ENCODE peak calls at places on chromosomes 1 and 21, in four cellular contexts. K is K562, O is HepG2, V is GM12878. M is an unnamed sample.

GRCh38 chr1:214422137-214422671 is 129.2 kb downstream of the PTPN14 start:
- DNase-seq in K (no peak), O (no peak), V (no peak), M (no peak)

GRCh38 chr1:151989131-151989868 is 4.4 kb downstream of the S100A10 start:
- DNase-seq in K (no peak), O (no peak), V (no peak), M (peak; percentile 84)

GRCh38 chr1:15848929-15849774 is 1.6 kb downstream of the SPEN start:
- DNase-seq in K (peak; percentile 65), O (peak; percentile 88), V (no peak), M (peak; percentile 86)

GRCh38 chr1:55402676-55403464 is 187.7 kb upstream of the USP24 start:
- DNase-seq in K (no peak), O (no peak), V (no peak), M (no peak)

GRCh38 chr1:57916034-57916433 is 492.2 kb upstream of the DAB1 start:
- DNase-seq in K (no peak), O (no peak), V (no peak), M (no peak)

GRCh38 chr1:227317541-227318002 is 720 bp downstream of the CDC42BPA start:
- DNase-seq in K (peak; percentile 68), O (peak; percentile 44), V (no peak), M (peak; percentile 74)

GRCh38 chr1:233673146-233673946 is 59.4 kb downstream of the KCNK1 start:
- DNase-seq in K (no peak), O (no peak), V (peak; percentile 41), M (peak; percentile 38)

GRCh38 chr1:59541161-59541560 is 244.3 kb downstream of the FGGY start:
- DNase-seq in K (no peak), O (no peak), V (no peak), M (no peak)

GRCh38 chr1:223031690-223032601 is 111.1 kb downstream of the TLR5 start:
- DNase-seq in K (no peak), O (no peak), V (no peak), M (no peak)

GRCh38 chr1:115642168-115643072 is 650 bp downstream of the VANGL1 start:
- DNase-seq in K (peak; percentile 72), O (peak; percentile 35), V (peak; percentile 28), M (peak; percentile 48)

GRCh38 chr1:21663951-21664805 is 5.0 kb downstream of the RAP1GAP start:
- DNase-seq in K (peak; percentile 53), O (no peak), V (no peak), M (no peak)

GRCh38 chr1:63557365-63557987 is 34.2 kb downstream of the EFCAB7 start:
- DNase-seq in K (peak; percentile 11), O (peak; percentile 24), V (no peak), M (no peak)

GRCh38 chr1:47650205-47650604 is 212.4 kb downstream of the FOXD2 start:
- DNase-seq in K (no peak), O (no peak), V (no peak), M (peak; percentile 71)

GRCh38 chr1:223405507-223405906 is 12.3 kb downstream of the CCDC185 start:
- DNase-seq in K (no peak), O (no peak), V (no peak), M (no peak)

GRCh38 chr21:44701541-44701940 is 4.6 kb downstream of the KRTAP10-12 start:
- DNase-seq in K (no peak), O (no peak), V (no peak), M (no peak)

GRCh38 chr1:240309804-240310203 is 218.1 kb downstream of the FMN2 start:
- DNase-seq in K (no peak), O (no peak), V (no peak), M (peak; percentile 28)

GRCh38 chr1:32068891-32069590 is 3.7 kb upstream of the TMEM39B start:
- DNase-seq in K (no peak), O (no peak), V (no peak), M (no peak)

GRCh38 chr1:209749660-209750059 is 6.2 kb upstream of the TRAF3IP3 start:
- DNase-seq in K (no peak), O (no peak), V (no peak), M (no peak)

DNA sequence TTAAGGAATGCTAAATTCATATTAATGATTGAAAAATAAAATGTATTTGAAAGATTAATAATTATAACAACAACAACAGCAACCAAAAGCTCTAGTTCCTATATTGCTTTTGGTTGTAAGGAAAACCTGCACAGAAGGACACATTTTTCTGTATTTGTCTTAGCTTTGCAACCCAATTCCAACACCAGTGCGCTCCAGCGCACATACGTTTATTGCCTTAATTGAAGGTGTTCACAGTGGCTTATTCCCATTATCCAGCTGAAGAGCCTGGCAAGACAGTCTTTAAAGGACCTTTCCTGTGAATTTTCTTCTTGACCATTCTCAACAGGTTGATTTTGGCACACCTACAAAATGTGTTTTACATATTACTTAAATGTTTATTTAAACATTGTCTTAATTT is 107.6 kb downstream of the PLPPR5 start:
- DNase-seq in K (no peak), O (no peak), V (no peak), M (no peak)
- TF ChIP-seq JUNB in K (no peak), O (no peak), V (no peak), M (no peak)

GRCh38 chr1:91201174-91201573 is 179.3 kb upstream of the ZNF644 start:
- DNase-seq in K (no peak), O (no peak), V (no peak), M (no peak)

GRCh38 chr1:91199988-91200387 is 178.2 kb upstream of the ZNF644 start:
- DNase-seq in K (no peak), O (no peak), V (no peak), M (no peak)

DNA sequence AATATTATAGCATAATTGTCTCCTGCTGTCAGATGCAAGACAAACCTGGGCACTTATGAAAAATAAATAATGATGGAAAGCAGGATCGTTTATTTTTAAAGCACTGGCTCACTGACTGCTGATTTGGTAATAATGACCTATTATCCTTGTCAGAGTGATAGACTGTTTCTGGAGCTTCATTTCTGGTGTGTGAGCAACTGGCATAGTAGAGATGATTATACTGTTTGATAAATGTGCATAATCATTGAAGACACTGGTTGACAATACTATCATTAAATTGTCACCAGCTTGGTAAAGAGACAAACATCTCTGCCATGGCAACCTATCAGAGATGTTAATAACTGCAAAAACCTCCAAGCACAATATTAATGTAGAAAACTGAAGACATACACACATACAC is 179.9 kb upstream of the ZNF644 start:
- DNase-seq in K (no peak), O (no peak), V (no peak), M (no peak)
- TF ChIP-seq REST in K (no peak), O (no peak), V (no peak), M (no peak)

GRCh38 chr1:84957956-84958355 is 39.0 kb downstream of the MCOLN2 start:
- DNase-seq in K (no peak), O (no peak), V (no peak), M (no peak)

GRCh38 chr1:84961316-84961715 is 35.6 kb downstream of the MCOLN2 start:
- DNase-seq in K (no peak), O (no peak), V (no peak), M (no peak)

GRCh38 chr1:84960371-84960770 is 36.5 kb downstream of the MCOLN2 start:
- DNase-seq in K (no peak), O (peak; percentile 38), V (no peak), M (no peak)

GRCh38 chr1:84956655-84957054 is 40.3 kb downstream of the MCOLN2 start:
- DNase-seq in K (no peak), O (no peak), V (no peak), M (no peak)

DNA sequence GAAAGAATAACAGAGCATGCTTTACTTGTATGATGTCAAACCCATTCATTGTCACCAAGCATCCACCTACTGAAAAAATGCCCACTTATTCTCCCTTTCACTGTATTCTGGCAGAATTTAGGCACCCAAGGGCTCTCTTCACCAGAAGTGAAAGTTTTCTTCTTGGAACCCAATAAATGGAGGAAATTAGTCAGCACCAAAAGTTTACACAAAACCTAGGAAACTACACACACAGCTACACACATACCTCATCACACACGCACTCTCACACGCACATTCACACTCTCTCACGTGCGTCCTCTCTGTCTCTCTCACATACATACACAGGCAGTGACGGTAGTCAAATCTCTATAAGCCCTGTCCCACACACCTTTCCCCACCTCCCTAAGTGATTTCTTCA is 37.6 kb downstream of the MCOLN2 start:
- DNase-seq in K (no peak), O (no peak), V (peak; percentile 68), M (no peak)
- TF ChIP-seq RAD21 in K (no peak), O (no peak), V (peak; percentile 21), M (no peak)

DNA sequence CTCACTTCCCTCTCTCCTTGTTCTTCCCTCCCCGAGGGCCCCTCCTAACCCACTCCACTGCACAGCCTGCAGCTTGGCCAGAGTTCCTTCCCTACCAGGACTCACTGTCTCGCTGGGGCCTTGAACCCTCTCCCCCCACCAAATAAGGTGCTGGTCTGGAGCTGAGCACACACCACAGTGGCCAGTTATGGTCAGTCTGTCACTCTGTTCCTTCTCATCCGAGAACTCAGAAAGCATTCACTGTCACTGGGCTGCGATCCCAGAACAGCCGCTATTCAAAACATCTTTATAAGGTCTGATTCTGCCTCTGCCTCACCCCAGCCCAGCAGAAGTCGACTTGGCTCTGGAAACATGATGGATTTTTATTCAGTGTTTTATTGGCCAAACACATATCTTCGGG is 19.8 kb upstream of the LBR start:
- DNase-seq in K (no peak), O (no peak), V (no peak), M (no peak)
- TF ChIP-seq JUNB in K (no peak), O (no peak), V (no peak), M (no peak)

DNA sequence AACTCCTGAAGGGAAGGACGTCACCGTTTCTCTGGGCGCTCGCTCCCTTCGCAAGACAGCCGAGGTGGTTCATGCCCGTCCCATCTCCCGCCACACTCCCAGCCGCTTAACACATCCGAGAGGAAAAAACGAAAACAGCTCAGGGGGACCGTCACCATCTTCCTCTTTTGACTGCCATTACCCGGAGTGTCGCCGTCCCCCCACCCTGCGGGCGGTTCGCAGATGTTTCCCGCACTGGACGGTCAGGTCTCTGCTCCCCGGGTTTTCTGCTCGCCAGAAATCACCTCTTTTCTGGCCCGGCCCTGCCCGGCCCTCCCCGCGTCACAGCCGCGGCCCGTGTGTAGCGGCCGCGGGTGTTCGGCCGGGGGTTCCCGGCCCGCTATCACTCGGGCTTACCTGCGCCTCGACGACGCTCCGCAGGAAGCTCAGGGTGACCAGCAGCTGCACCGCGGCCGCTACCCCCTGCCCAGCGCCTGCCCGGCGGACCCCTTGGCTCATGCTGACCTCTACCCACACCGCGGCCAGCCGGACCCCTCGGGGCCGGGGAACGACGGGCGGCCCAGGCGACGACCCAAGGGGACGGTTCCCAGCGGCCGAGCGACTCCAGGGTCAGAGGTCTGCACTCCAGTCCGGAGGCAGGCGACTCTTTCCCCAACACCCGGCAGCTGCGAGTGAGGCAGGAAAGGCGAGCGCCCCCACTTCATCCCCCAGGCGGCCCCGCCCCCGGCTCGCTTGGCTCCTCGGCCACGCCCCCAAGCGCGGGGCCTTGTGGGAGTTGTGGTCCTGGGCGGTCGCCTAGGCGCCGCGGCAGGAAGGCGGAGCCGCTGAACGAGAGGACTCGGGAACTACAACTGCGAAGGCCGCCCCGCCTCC is at the start of gene ERO1B:
- DNase-seq in K (peak; percentile 97), O (peak; percentile 89), V (peak; percentile 73), M (peak; percentile 80)
- TF ChIP-seq REST in K (peak; percentile 75), O (peak; percentile 34), V (peak; percentile 19), M (no peak)

GRCh38 chr1:212607206-212607923 is 1.2 kb upstream of the ATF3 start:
- DNase-seq in K (no peak), O (no peak), V (no peak), M (no peak)

GRCh38 chr1:212607924-212608208 is 695 bp upstream of the ATF3 start:
- DNase-seq in K (no peak), O (no peak), V (no peak), M (no peak)

GRCh38 chr1:212605441-212605976 is 3.1 kb upstream of the ATF3 start:
- DNase-seq in K (no peak), O (no peak), V (no peak), M (no peak)

GRCh38 chr1:212606042-212606733 is 2.4 kb upstream of the ATF3 start:
- DNase-seq in K (no peak), O (no peak), V (no peak), M (no peak)

GRCh38 chr1:212606734-212607205 is 1.8 kb upstream of the ATF3 start:
- DNase-seq in K (no peak), O (no peak), V (no peak), M (no peak)
- TF ChIP-seq RAD21 in K (no peak), O (no peak), V (no peak), M (no peak)

M was measured in A549.